ENCODE peak calls at places on chromosome 21, in six cellular contexts. Q is HCT116, A is GM23338, X is GM23248, E is SK-N-SH, D is MM.1S. O is an unnamed sample. For H3K4me1, the result is how much of the 10 kb centered on the place peaks cover.

GRCh38 chr21:25115021-25115420 is 492.3 kb downstream of the MRPL39 start:
- DNase-seq in E (no peak), D (peak), Q (no peak), X (no peak), A (no peak), O (no peak)

GRCh38 chr21:20875741-20876140 is 122.5 kb upstream of the NCAM2 start:
- DNase-seq in E (no peak), D (no peak), A (peak), Q (no peak), X (no peak), O (peak)

GRCh38 chr21:44969965-44970755 is 30.3 kb downstream of the SLX9 start:
- DNase-seq in D (no peak), E (no peak), A (no peak), Q (no peak), X (peak), O (no peak)

GRCh38 chr21:31397939-31398338 is 53.9 kb upstream of the TIAM1 start:
- DNase-seq in D (peak), Q (no peak), A (no peak), E (peak), X (no peak), O (peak)

GRCh38 chr21:21612446-21612845 is 614.2 kb downstream of the NCAM2 start:
- DNase-seq in D (no peak), E (no peak), X (peak), A (peak), Q (no peak), O (peak)

GRCh38 chr21:32340863-32341848 is 42.5 kb downstream of the MRAP start:
- DNase-seq in Q (no peak), E (no peak), A (no peak), D (no peak), X (no peak), O (no peak)

GRCh38 chr21:44618909-44619308 is 7.0 kb downstream of the KRTAP10-8 start:
- DNase-seq in D (no peak), E (no peak), X (no peak), A (no peak), Q (no peak), O (no peak)

GRCh38 chr21:33885158-33885514 is 30.5 kb downstream of the ATP5PO start:
- DNase-seq in A (no peak), E (no peak), X (no peak), Q (no peak), D (no peak), O (no peak)

GRCh38 chr21:33640697-33641338 is 723 bp downstream of the CRYZL1 start:
- DNase-seq in Q (peak), A (peak), E (peak), D (peak), X (peak), O (peak)

GRCh38 chr21:31872452-31873274 is at the start of gene HUNK:
- DNase-seq in X (peak), D (peak), A (peak), E (peak), Q (no peak), O (peak)

GRCh38 chr21:32329776-32330175 is 31.1 kb downstream of the MRAP start:
- DNase-seq in D (no peak), E (no peak), Q (no peak), A (no peak), X (peak), O (no peak)

GRCh38 chr21:45264146-45264918 is 23.4 kb downstream of the POFUT2 start:
- DNase-seq in A (no peak), D (no peak), X (no peak), E (peak), Q (no peak), O (no peak)

GRCh38 chr21:45302082-45303061 is 14.7 kb upstream of the POFUT2 start:
- DNase-seq in Q (no peak), X (no peak), A (no peak), E (no peak), D (peak), O (no peak)

GRCh38 chr21:25518491-25518911 is 88.8 kb downstream of the MRPL39 start:
- DNase-seq in X (no peak), E (no peak), D (no peak), Q (no peak), A (peak), O (peak)

GRCh38 chr21:27060190-27060589 is 93.3 kb upstream of the ADAMTS5 start:
- DNase-seq in E (no peak), A (no peak), D (no peak), Q (no peak), X (peak), O (no peak)

GRCh38 chr21:31347435-31348032 is 3.5 kb upstream of the TIAM1 start:
- DNase-seq in A (peak), Q (no peak), D (no peak), X (peak), E (peak), O (peak)

GRCh38 chr21:33273044-33273443 is 6.9 kb downstream of the IL10RB start:
- DNase-seq in X (no peak), D (no peak), Q (no peak), E (no peak), A (no peak), O (no peak)

GRCh38 chr21:46665566-46665965 is 30.1 kb downstream of the PRMT2 start:
- DNase-seq in Q (no peak), X (no peak), E (no peak), A (no peak), D (no peak), O (no peak)

GRCh38 chr21:17463441-17463840 is 49.4 kb upstream of the CXADR start:
- DNase-seq in D (no peak), Q (no peak), X (peak), A (no peak), E (no peak), O (peak)

GRCh38 chr21:17461582-17461981 is 51.3 kb upstream of the CXADR start:
- DNase-seq in E (no peak), Q (no peak), A (no peak), X (peak), D (no peak), O (no peak)

GRCh38 chr21:17462276-17462981 is 50.4 kb upstream of the CXADR start:
- DNase-seq in E (no peak), A (no peak), D (no peak), X (no peak), Q (no peak), O (no peak)

GRCh38 chr21:17460094-17460493 is 52.7 kb upstream of the CXADR start:
- DNase-seq in X (no peak), Q (no peak), A (no peak), E (no peak), D (no peak), O (no peak)

GRCh38 chr21:17461014-17461413 is 51.8 kb upstream of the CXADR start:
- DNase-seq in E (no peak), X (peak), A (no peak), Q (no peak), D (no peak), O (no peak)
- TF ChIP-seq EZH2phosphoT487 in E (no peak), X (no peak), A (no peak), Q (no peak), D (no peak), O (no peak)

GRCh38 chr21:42063206-42063577 is 7.9 kb upstream of the UMODL1 start:
- DNase-seq in A (no peak), E (no peak), D (peak), X (no peak), Q (no peak), O (no peak)
- H3K4me3 ChIP-seq in A (no peak), E (no peak), D (peak), X (no peak), Q (no peak), O (no peak)

DNA sequence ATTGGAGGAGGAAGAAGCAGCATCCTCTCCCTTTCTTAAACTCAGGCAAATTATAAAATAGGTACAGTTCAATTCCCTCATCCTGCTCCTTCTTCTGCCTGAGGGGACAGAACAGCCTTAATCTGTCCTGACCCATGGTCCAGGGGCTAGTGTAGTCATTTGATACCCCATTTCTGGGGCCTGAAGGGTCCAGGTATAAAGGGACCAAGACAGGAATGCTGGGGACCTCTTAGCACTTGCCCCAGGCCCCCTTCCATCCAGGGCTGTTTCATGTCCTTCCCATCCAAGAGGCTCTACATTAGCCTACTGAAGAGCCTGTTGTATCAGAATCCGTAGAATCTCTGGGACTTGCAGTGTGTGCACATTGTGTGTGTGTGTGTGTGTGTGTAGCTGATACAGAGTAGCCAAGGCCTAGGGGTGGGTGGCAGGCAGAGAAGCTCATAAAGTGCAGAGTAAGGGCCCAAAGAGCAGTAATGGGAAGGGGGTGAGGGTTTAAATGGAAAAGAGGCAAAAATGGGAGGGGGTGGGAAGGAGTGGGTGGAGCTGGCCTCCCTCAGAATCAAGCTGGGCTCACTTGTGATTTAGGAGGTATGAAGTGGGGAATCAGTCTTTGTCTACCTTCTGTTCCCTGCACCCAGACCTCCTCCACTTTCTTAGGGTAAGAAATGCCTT is 32.4 kb downstream of the RUNX1 start:
- DNase-seq in D (no peak), Q (no peak), X (no peak), E (no peak), A (no peak), O (no peak)
- H3K4me1 ChIP-seq in D (under half), Q (under half), X (under half), E (under half), A (under half), O (under half)

DNA sequence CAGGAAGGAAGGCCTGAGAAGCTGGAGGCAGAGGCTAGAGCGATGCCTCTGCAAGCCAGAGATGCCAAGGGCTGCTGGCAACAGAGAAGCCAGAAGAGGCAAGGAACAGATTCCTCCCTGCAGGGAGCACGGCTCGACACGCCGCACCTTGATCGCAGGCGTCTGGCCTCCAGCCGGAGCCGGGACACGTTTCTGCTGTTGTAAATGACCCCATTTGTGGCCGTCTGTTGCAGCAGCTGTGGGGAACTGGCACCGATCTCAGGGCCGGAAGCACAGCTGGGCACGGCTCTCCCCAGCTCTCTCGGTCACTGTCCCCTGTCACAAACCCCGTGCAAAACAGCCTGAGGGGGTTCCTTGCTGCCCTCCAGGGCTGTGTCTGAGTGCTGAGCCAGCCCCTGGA is 59.6 kb downstream of the SIK1 start:
- DNase-seq in A (no peak), D (no peak), Q (no peak), X (no peak), E (peak), O (no peak)
- TF ChIP-seq EZH2phosphoT487 in A (no peak), D (no peak), Q (no peak), X (no peak), E (no peak), O (no peak)

GRCh38 chr21:35528109-35529042 is 479.3 kb upstream of the RUNX1 start:
- DNase-seq in X (no peak), Q (no peak), A (no peak), D (no peak), E (no peak), O (no peak)
- H3K4me3 ChIP-seq in X (no peak), Q (no peak), A (no peak), D (peak), E (peak), O (no peak)

DNA sequence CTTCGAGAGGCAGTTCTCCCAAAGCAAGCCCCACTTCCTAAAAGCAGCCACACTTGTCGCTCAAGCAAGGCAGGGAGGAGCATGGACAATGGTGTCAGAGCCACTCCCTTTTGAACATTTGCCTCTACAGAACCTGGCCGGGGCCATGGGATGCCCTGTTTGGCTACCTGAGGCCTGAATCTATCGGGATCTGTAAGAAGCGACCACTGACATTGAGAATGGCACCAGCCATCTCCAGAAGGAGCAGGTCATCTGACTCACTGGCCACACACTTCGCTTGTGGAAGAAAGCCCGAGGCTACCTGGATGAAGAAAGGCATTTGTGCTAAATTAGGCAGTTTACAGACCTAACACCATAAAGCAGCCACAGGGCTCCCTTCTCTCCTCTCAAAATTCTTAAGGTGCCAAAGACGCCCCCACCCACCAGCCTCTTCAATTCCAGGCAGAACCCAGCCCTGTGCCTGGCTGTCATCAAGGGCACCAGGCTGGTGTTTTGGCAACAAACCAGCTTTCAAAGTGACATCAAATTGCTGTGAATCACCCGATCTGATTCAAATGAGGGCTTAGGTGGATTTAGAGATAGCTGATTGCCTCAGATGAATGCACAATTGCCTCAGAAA is 104.8 kb downstream of the ETS2 start:
- DNase-seq in Q (peak), E (peak), D (no peak), A (no peak), X (no peak), O (no peak)
- H3K4me1 ChIP-seq in Q (half or more), E (under half), D (under half), A (under half), X (under half), O (under half)

DNA sequence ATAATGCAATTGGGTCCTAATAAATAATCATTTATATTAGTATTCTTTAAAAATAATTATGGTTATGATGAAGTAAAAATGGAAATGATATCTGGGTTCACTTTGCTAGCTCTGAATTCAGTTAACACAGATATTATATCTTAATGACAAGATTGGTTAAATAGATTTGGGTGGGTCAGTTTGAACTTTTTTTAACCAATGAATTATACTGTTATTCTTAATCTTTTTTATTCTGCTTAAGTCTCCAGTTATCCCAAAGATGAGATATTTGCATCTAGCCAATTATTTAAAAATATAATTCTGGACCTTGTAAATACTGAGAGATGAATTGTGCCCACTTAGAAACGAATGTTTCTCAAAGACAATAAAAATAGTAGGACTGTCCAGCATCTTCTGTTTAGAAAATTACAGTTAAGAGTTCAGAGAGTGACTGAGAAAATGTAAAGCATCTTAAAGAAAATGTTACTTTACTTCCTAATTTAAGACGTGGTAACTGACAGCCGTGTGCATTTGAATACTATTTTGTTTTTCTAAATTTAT is 345.2 kb downstream of the USP25 start:
- DNase-seq in D (no peak), X (no peak), Q (no peak), E (no peak), A (no peak), O (no peak)
- TF ChIP-seq EZH2phosphoT487 in D (no peak), X (no peak), Q (no peak), E (no peak), A (no peak), O (no peak)